ENCODE peak calls at places on chromosomes 13 and 19, in five cellular contexts. S, M, E, X and K are unnamed samples.

GRCh38 chr19:17579523-17580244 is 24.2 kb downstream of the COLGALT1 start:
- DNase-seq in E (peak), M (peak), S (peak), X (peak), K (peak)

GRCh38 chr13:38213307-38213706 is 136.3 kb upstream of the UFM1 start:
- DNase-seq in X (no peak), E (no peak), S (no peak), M (no peak), K (no peak)

GRCh38 chr19:41263042-41263849 is 926 bp upstream of the HNRNPUL1 start:
- DNase-seq in S (peak), M (peak), E (peak), X (peak), K (peak)

GRCh38 chr19:57559008-57559403 is 657 bp downstream of the ZNF550 start:
- DNase-seq in M (peak), S (peak), E (peak), X (no peak), K (no peak)

GRCh38 chr19:35231956-35232746 is 3.6 kb upstream of the FAM187B start:
- DNase-seq in X (no peak), E (no peak), M (no peak), S (no peak), K (no peak)

GRCh38 chr13:75788494-75788991 is 152.4 kb downstream of the LMO7 start:
- DNase-seq in S (no peak), X (no peak), M (no peak), E (no peak), K (no peak)

GRCh38 chr13:96652506-96652905 is 341.8 kb downstream of the OXGR1 start:
- DNase-seq in E (no peak), S (no peak), X (no peak), M (no peak), K (no peak)

GRCh38 chr19:54138777-54139256 is 1.3 kb downstream of the CNOT3 start:
- DNase-seq in M (no peak), S (no peak), X (no peak), E (no peak), K (no peak)

GRCh38 chr13:98254541-98254940 is 77.5 kb upstream of the RNF113B start:
- DNase-seq in S (no peak), X (no peak), E (no peak), M (peak), K (no peak)

GRCh38 chr19:11096210-11096841 is 7.1 kb downstream of the LDLR start:
- DNase-seq in S (no peak), X (no peak), M (no peak), E (no peak), K (peak)

GRCh38 chr13:73138276-73138950 is 79.6 kb downstream of the KLF5 start:
- DNase-seq in X (peak), M (no peak), S (no peak), E (no peak), K (no peak)

GRCh38 chr13:34914416-34914815 is 27.7 kb upstream of the NBEA start:
- DNase-seq in S (no peak), M (peak), X (no peak), E (no peak), K (no peak)

GRCh38 chr19:55467236-55468053 is 2.9 kb upstream of the C19orf85 start:
- DNase-seq in X (peak), S (peak), M (peak), E (no peak), K (peak)

GRCh38 chr19:32066056-32066455 is 279.4 kb upstream of the ZNF507 start:
- DNase-seq in E (no peak), S (no peak), M (no peak), X (no peak), K (no peak)

GRCh38 chr13:74325106-74325505 is 190.9 kb upstream of the KLF12 start:
- DNase-seq in E (no peak), X (no peak), S (peak), M (no peak), K (no peak)

GRCh38 chr19:38970664-38971532 is 4.6 kb downstream of the FBXO17 start:
- DNase-seq in X (no peak), S (no peak), E (no peak), M (no peak), K (no peak)

GRCh38 chr19:3949997-3950859 is 17.4 kb downstream of the NMRK2 start:
- DNase-seq in X (no peak), M (peak), E (no peak), S (no peak), K (no peak)
- H3K27ac ChIP-seq in X (no peak), M (no peak), E (no peak), S (peak), K (peak)

GRCh38 chr19:46380690-46381089 is 32.7 kb downstream of the CCDC8 start:
- DNase-seq in M (no peak), X (no peak), E (no peak), S (no peak), K (no peak)

GRCh38 chr19:46376241-46377153 is 29.6 kb downstream of the PPP5C start:
- DNase-seq in S (no peak), M (no peak), E (no peak), X (no peak), K (no peak)

GRCh38 chr19:46381346-46381745 is 32.0 kb downstream of the CCDC8 start:
- DNase-seq in X (no peak), M (no peak), S (no peak), E (no peak), K (no peak)

GRCh38 chr19:46374526-46375475 is 27.9 kb downstream of the PPP5C start:
- DNase-seq in E (no peak), M (no peak), S (no peak), X (no peak), K (no peak)

DNA sequence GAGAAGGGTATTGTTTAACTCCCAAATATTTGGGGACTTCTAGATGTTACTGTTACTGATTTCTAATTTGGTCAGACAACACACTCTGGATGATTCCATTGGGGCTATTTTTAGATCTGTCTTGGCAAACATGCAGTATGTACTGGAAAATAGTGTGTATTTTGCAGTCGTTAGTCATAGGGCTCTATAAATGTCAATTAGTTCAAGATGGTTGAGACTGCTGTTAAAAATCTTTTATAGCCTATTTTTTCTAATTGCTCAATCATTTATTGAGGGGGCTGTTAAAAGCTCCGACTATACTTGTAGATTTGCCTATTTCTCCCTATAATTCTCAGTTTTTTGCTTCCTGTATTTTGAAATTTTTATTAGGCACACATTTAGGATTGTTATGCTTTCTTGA is 31.4 kb downstream of the PPP5C start:
- DNase-seq in S (no peak), M (no peak), X (no peak), E (no peak), K (no peak)
- H3K27ac ChIP-seq in S (no peak), M (no peak), X (peak), E (no peak), K (peak)

GRCh38 chr19:6238643-6239281 is 41.0 kb downstream of the MLLT1 start:
- DNase-seq in E (no peak), M (no peak), X (no peak), S (no peak), K (peak)
- H3K27ac ChIP-seq in E (no peak), M (peak), X (peak), S (peak), K (peak)

DNA sequence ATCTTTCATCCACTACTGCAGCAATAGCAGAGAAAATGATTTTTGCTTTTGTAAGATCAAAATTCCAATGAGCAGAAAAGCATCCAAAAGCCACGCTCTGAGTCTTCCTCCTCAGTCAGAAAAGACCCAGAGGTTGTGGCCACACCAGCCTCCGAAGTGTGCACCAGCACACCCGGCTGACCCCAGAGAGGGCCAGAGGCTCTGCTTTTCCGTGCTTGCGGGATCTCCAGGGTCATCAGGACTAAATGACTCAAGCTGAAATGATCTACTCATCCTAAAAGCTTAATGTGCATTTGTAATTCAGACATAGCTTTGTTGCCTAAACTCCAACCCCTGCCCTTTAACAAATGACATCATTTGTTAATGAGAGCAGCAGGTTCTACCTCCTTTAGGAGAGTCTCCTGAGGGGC is 16.5 kb downstream of the RXFP2 start:
- DNase-seq in X (no peak), S (no peak), E (no peak), M (no peak), K (no peak)
- H3K27ac ChIP-seq in X (no peak), S (no peak), E (peak), M (no peak), K (peak)

GRCh38 chr19:2475702-2476450 is at the start of gene GADD45B:
- DNase-seq in E (peak), S (peak), X (peak), M (peak), K (peak)

GRCh38 chr19:2476451-2477140 is 669 bp downstream of the GADD45B start:
- DNase-seq in S (peak), E (peak), M (peak), X (no peak), K (peak)

GRCh38 chr19:2475018-2475701 is 767 bp upstream of the GADD45B start:
- DNase-seq in M (peak), S (peak), E (peak), X (peak), K (peak)

GRCh38 chr19:2477141-2477710 is 1.3 kb downstream of the GADD45B start:
- DNase-seq in E (peak), X (no peak), S (peak), M (peak), K (peak)

GRCh38 chr19:2474232-2475017 is 1.5 kb upstream of the GADD45B start:
- DNase-seq in S (peak), X (peak), M (peak), E (peak), K (peak)
- H3K27ac ChIP-seq in S (no peak), X (peak), M (no peak), E (peak), K (peak)

GRCh38 chr19:33997690-33998089 is 174.6 kb upstream of the LSM14A start:
- DNase-seq in X (no peak), E (no peak), M (no peak), S (no peak), K (no peak)
- H3K27ac ChIP-seq in X (no peak), E (no peak), M (no peak), S (no peak), K (no peak)

GRCh38 chr19:48495391-48495790 is 16.2 kb downstream of the LMTK3 start:
- DNase-seq in E (no peak), M (no peak), S (no peak), X (no peak), K (no peak)

GRCh38 chr19:48490980-48491792 is 20.4 kb downstream of the LMTK3 start:
- DNase-seq in X (no peak), E (no peak), M (peak), S (peak), K (no peak)

GRCh38 chr19:48492925-48493717 is 18.5 kb downstream of the LMTK3 start:
- DNase-seq in S (peak), M (peak), X (peak), E (peak), K (peak)

GRCh38 chr19:48491793-48492123 is 19.9 kb downstream of the LMTK3 start:
- DNase-seq in E (no peak), M (peak), X (no peak), S (peak), K (no peak)

DNA sequence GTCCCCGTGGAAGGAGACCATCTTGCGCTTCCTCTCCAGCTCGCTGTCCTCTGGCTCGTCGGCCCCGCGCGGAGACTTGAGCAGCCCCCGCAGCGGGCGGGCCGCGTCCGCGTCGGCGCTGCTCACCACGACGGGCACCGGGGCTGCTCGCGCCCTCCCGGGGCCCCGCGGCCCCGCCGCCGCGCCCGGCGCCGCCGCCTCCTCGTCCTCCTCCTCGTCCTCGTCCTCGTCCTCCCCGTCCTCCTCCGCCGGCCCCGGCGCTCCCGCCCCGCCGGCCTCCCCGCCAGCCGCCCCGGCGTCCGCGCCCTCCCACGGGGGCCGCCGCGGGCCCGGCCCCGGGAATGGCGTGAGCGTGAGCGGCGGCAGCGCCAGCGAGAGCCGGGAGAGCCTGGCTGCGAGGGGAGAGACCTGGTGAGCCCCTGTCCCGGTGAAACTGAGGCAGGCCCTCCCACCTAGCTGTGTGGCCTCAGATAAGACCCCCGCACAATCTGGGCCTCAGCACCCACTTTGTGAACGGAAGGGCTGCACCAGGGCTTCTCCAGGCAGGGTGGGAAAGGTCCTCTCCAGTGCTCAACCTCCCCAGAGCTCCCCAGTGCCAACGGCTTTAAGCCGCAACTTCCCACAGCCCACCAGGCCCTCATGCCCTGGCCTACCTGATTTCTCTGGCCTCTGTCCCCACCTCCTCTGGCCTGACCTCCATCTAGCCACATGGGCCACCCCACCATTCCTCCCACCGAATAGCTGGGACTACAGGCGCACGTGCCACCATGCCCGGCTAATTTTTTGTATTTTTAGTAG is 17.7 kb downstream of the LMTK3 start:
- DNase-seq in S (peak), X (no peak), M (peak), E (no peak), K (no peak)
- H3K27ac ChIP-seq in S (no peak), X (peak), M (no peak), E (no peak), K (peak)

GRCh38 chr19:30795727-30796126 is 423.5 kb downstream of the ZNF536 start:
- DNase-seq in E (no peak), M (no peak), X (no peak), S (no peak), K (no peak)
- H3K27ac ChIP-seq in E (no peak), M (no peak), X (no peak), S (no peak), K (no peak)

DNA sequence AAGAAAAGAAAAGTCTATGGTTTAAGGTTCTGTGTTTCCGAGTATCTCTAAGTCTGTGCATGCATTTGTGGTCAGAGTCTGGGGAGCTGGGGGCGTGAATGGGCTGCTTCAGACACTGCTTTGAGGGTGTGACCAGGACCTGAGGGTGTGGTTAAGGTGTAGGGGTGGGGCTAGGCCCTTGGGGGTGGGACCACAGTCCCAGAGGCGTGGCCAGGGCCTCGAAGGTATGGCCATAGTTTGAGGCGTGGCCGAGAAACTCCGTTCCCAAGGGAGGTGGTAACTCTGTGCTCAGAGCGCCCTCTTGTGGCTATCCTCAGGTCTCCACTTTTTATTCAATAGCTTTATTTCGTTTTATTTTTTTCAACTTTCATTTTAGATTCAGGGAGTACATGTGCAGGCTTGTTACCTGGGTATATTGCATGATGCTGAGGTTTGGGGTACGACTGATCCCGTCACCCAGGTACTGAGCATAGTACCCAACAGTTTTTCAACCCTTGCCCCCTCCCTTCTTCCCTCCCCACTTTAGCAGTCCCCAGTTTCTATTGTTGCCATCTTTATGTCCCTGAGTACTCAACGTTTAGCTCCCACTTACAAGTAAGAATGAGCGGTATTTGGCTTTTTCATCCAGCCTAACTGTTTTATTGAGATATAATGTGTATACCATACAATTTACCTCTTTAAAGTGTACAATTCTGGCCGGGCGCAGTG is 7.0 kb upstream of the CBLC start:
- DNase-seq in S (peak), X (peak), M (peak), E (peak), K (peak)
- H3K27ac ChIP-seq in S (no peak), X (no peak), M (no peak), E (no peak), K (no peak)